ENCODE peak calls at places on chromosomes 4 and X, in six cellular contexts. One of them, this sample, is unnamed.

GRCh38 chrX:11137543-11138139 is 26.5 kb downstream of the HCCS start:
- DNase-seq in WERI-Rb-1: no peak
- DNase-seq in GM23338: peak; percentile 25
- DNase-seq in omental fat pad: no peak
- DNase-seq in fibroblast of pulmonary artery: peak; percentile 75
- DNase-seq in HepG2: peak; percentile 1
- DNase-seq in this sample: peak; percentile 30

GRCh38 chr4:132683957-132684356 is 465.1 kb upstream of the PCDH10 start:
- DNase-seq in fibroblast of pulmonary artery: no peak
- DNase-seq in WERI-Rb-1: no peak
- DNase-seq in HepG2: no peak
- DNase-seq in GM23338: peak; percentile 42
- DNase-seq in omental fat pad: no peak
- DNase-seq in this sample: no peak

GRCh38 chrX:155086202-155086840 is 15.0 kb downstream of the BRCC3 start:
- DNase-seq in WERI-Rb-1: peak; percentile 67
- DNase-seq in omental fat pad: no peak
- DNase-seq in GM23338: peak; percentile 72
- DNase-seq in fibroblast of pulmonary artery: peak; percentile 53
- DNase-seq in HepG2: peak; percentile 21
- DNase-seq in this sample: no peak

GRCh38 chr4:163591614-163592020 is 97.1 kb downstream of the TMA16 start:
- DNase-seq in fibroblast of pulmonary artery: no peak
- DNase-seq in omental fat pad: no peak
- DNase-seq in WERI-Rb-1: no peak
- DNase-seq in HepG2: no peak
- DNase-seq in GM23338: no peak
- DNase-seq in this sample: peak; percentile 32

GRCh38 chr4:26368685-26369084 is 47.9 kb downstream of the RBPJ start:
- DNase-seq in fibroblast of pulmonary artery: no peak
- DNase-seq in WERI-Rb-1: no peak
- DNase-seq in GM23338: no peak
- DNase-seq in omental fat pad: no peak
- DNase-seq in HepG2: no peak
- DNase-seq in this sample: no peak

GRCh38 chr4:117093581-117093980 is 8.2 kb upstream of the TRAM1L1 start:
- DNase-seq in omental fat pad: no peak
- DNase-seq in fibroblast of pulmonary artery: peak; percentile 11
- DNase-seq in GM23338: no peak
- DNase-seq in WERI-Rb-1: no peak
- DNase-seq in HepG2: no peak
- DNase-seq in this sample: no peak

GRCh38 chr4:155809835-155810234 is 51.0 kb downstream of the GUCY1B1 start:
- DNase-seq in omental fat pad: no peak
- DNase-seq in fibroblast of pulmonary artery: peak; percentile 94
- DNase-seq in HepG2: peak; percentile 64
- DNase-seq in GM23338: peak; percentile 91
- DNase-seq in WERI-Rb-1: no peak
- DNase-seq in this sample: peak; percentile 58

GRCh38 chrX:111352424-111352823 is 59.6 kb downstream of the DCX start:
- DNase-seq in omental fat pad: no peak
- DNase-seq in GM23338: no peak
- DNase-seq in HepG2: peak; percentile 0
- DNase-seq in fibroblast of pulmonary artery: peak; percentile 1
- DNase-seq in WERI-Rb-1: no peak
- DNase-seq in this sample: no peak

GRCh38 chr4:22129454-22130075 is 181.0 kb upstream of the KCNIP4 start:
- DNase-seq in WERI-Rb-1: peak; percentile 61
- DNase-seq in HepG2: peak; percentile 5
- DNase-seq in fibroblast of pulmonary artery: peak; percentile 70
- DNase-seq in omental fat pad: no peak
- DNase-seq in GM23338: peak; percentile 84
- DNase-seq in this sample: peak; percentile 5

GRCh38 chr4:2482693-2483092 is 13.8 kb downstream of the RNF4 start:
- DNase-seq in omental fat pad: no peak
- DNase-seq in WERI-Rb-1: peak; percentile 40
- DNase-seq in fibroblast of pulmonary artery: peak; percentile 69
- DNase-seq in HepG2: peak; percentile 26
- DNase-seq in GM23338: no peak
- DNase-seq in this sample: peak; percentile 62

GRCh38 chr4:1842993-1843448 is 12.9 kb downstream of the LETM1 start:
- DNase-seq in HepG2: no peak
- DNase-seq in fibroblast of pulmonary artery: peak; percentile 87
- DNase-seq in GM23338: no peak
- DNase-seq in WERI-Rb-1: no peak
- DNase-seq in omental fat pad: no peak
- DNase-seq in this sample: no peak

GRCh38 chr4:99234331-99235010 is 15.4 kb upstream of the ADH6 start:
- DNase-seq in HepG2: no peak
- DNase-seq in fibroblast of pulmonary artery: no peak
- DNase-seq in WERI-Rb-1: no peak
- DNase-seq in omental fat pad: no peak
- DNase-seq in GM23338: no peak
- DNase-seq in this sample: no peak

GRCh38 chrX:11386001-11386523 is 92.8 kb downstream of the AMELX start:
- DNase-seq in GM23338: no peak
- DNase-seq in WERI-Rb-1: no peak
- DNase-seq in omental fat pad: no peak
- DNase-seq in HepG2: no peak
- DNase-seq in fibroblast of pulmonary artery: peak; percentile 77
- DNase-seq in this sample: no peak

GRCh38 chr4:88012652-88013051 is 5.2 kb downstream of the PKD2 start:
- DNase-seq in HepG2: no peak
- DNase-seq in GM23338: no peak
- DNase-seq in fibroblast of pulmonary artery: no peak
- DNase-seq in WERI-Rb-1: no peak
- DNase-seq in omental fat pad: no peak
- DNase-seq in this sample: peak; percentile 52

GRCh38 chr4:89838005-89838404 is 1.0 kb upstream of the SNCA start:
- DNase-seq in GM23338: peak; percentile 47
- DNase-seq in fibroblast of pulmonary artery: peak; percentile 29
- DNase-seq in HepG2: no peak
- DNase-seq in WERI-Rb-1: peak; percentile 36
- DNase-seq in omental fat pad: no peak
- DNase-seq in this sample: no peak

GRCh38 chr4:4677825-4678522 is 136.1 kb upstream of the STX18 start:
- DNase-seq in omental fat pad: no peak
- DNase-seq in HepG2: no peak
- DNase-seq in WERI-Rb-1: peak; percentile 52
- DNase-seq in fibroblast of pulmonary artery: peak; percentile 72
- DNase-seq in GM23338: peak; percentile 72
- DNase-seq in this sample: no peak

GRCh38 chr4:139319571-139319970 is 17.3 kb upstream of the NDUFC1 start:
- DNase-seq in HepG2: no peak
- DNase-seq in GM23338: no peak
- DNase-seq in WERI-Rb-1: no peak
- DNase-seq in omental fat pad: no peak
- DNase-seq in fibroblast of pulmonary artery: no peak
- DNase-seq in this sample: no peak

GRCh38 chr4:7134737-7135388 is 57.5 kb upstream of the SORCS2 start:
- DNase-seq in HepG2: no peak
- DNase-seq in fibroblast of pulmonary artery: peak; percentile 79
- DNase-seq in omental fat pad: no peak
- DNase-seq in GM23338: no peak
- DNase-seq in WERI-Rb-1: no peak
- DNase-seq in this sample: no peak

GRCh38 chr4:2931765-2932560 is 31.2 kb downstream of the NOP14 start:
- DNase-seq in WERI-Rb-1: no peak
- DNase-seq in GM23338: peak; percentile 63
- DNase-seq in fibroblast of pulmonary artery: no peak
- DNase-seq in HepG2: no peak
- DNase-seq in omental fat pad: no peak
- DNase-seq in this sample: peak; percentile 83

GRCh38 chrX:46577116-46578005 is 3.8 kb downstream of the CHST7 start:
- DNase-seq in fibroblast of pulmonary artery: peak; percentile 47
- DNase-seq in WERI-Rb-1: no peak
- DNase-seq in omental fat pad: no peak
- DNase-seq in GM23338: no peak
- DNase-seq in HepG2: no peak
- DNase-seq in this sample: no peak

GRCh38 chr4:56691425-56691824 is 10.3 kb upstream of the HOPX start:
- DNase-seq in fibroblast of pulmonary artery: no peak
- DNase-seq in GM23338: no peak
- DNase-seq in WERI-Rb-1: no peak
- DNase-seq in omental fat pad: no peak
- DNase-seq in HepG2: no peak
- DNase-seq in this sample: no peak

GRCh38 chr4:1192493-1193205 is 20.3 kb upstream of the SPON2 start:
- DNase-seq in HepG2: no peak
- DNase-seq in WERI-Rb-1: peak; percentile 70
- DNase-seq in omental fat pad: peak; percentile 22
- DNase-seq in fibroblast of pulmonary artery: no peak
- DNase-seq in GM23338: no peak
- DNase-seq in this sample: no peak

GRCh38 chr4:182354867-182355266 is 111.7 kb downstream of the TENM3 start:
- DNase-seq in HepG2: no peak
- DNase-seq in GM23338: no peak
- DNase-seq in WERI-Rb-1: no peak
- DNase-seq in fibroblast of pulmonary artery: no peak
- DNase-seq in omental fat pad: no peak
- DNase-seq in this sample: no peak

GRCh38 chrX:132209527-132209926 is 9.7 kb downstream of the RAP2C start:
- DNase-seq in fibroblast of pulmonary artery: peak; percentile 73
- DNase-seq in GM23338: no peak
- DNase-seq in WERI-Rb-1: no peak
- DNase-seq in omental fat pad: no peak
- DNase-seq in HepG2: no peak
- DNase-seq in this sample: no peak

GRCh38 chr4:123830920-123831319 is 434.3 kb downstream of the SPRY1 start:
- DNase-seq in fibroblast of pulmonary artery: no peak
- DNase-seq in WERI-Rb-1: no peak
- DNase-seq in GM23338: no peak
- DNase-seq in HepG2: no peak
- DNase-seq in omental fat pad: no peak
- DNase-seq in this sample: no peak

GRCh38 chr4:115126487-115126886 is 13.1 kb upstream of the NDST4 start:
- DNase-seq in omental fat pad: no peak
- DNase-seq in WERI-Rb-1: no peak
- DNase-seq in fibroblast of pulmonary artery: no peak
- DNase-seq in HepG2: no peak
- DNase-seq in GM23338: no peak
- DNase-seq in this sample: no peak

DNA sequence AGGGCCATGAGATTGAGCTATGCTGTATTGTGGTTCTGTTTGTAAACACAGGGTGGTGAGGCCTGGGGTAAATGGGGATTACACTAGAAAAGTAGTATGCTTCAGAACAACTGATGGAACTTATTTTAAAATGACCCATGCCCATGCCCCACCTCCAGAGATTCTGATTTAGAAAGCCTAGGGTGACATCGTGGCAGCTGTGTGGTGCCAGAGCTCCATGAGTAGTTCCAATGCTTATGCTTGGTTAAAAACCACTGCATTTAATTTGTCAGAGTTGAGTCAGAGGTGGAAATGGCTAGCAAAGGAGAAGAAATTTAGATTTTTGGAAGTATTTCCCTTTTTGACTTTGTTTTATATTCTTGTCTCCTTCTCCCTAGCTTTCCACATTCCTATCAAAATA is 63.4 kb upstream of the PDE5A start:
- DNase-seq in HepG2: no peak
- DNase-seq in WERI-Rb-1: no peak
- DNase-seq in omental fat pad: no peak
- DNase-seq in GM23338: no peak
- DNase-seq in fibroblast of pulmonary artery: no peak
- DNase-seq in this sample: no peak
- TF ChIP-seq CTCF in HepG2: no peak
- TF ChIP-seq CTCF in WERI-Rb-1: no peak
- TF ChIP-seq CTCF in omental fat pad: no peak
- TF ChIP-seq CTCF in GM23338: no peak
- TF ChIP-seq CTCF in fibroblast of pulmonary artery: no peak
- TF ChIP-seq CTCF in this sample: no peak

DNA sequence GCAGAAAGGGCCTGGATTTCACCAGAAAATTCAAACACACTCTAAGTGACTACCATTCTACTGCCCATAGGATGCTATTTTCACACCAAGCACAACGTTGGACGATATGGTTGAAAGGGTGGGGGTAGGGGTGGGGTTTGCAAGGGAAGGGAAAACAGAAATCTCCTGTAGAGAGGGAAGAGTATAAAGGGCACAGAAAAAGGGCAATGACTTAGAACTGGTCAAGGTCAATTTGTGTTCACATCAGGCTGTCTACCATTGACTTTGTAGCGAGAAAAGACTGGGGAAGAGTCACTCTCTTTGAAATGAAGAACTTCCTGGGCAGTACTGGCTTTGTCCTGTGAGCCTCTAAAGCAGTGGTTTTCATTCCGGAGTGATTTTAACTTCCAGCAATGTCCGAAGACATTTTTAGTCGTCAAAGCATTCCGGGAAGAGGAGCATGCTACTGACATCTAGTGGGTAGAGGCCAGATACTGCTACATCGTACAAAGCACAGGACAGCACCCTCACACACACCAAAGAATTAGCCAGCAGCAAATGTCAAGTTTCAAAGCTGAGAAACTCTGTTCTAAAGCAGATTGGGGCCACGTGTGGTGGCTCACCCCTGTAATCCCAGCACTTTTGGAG is 48.4 kb upstream of the SLC7A3 start:
- DNase-seq in omental fat pad: no peak
- DNase-seq in WERI-Rb-1: no peak
- DNase-seq in HepG2: peak; percentile 27
- DNase-seq in GM23338: peak; percentile 74
- DNase-seq in fibroblast of pulmonary artery: peak; percentile 60
- DNase-seq in this sample: no peak
- TF ChIP-seq CTCF in omental fat pad: no peak
- TF ChIP-seq CTCF in WERI-Rb-1: peak; percentile 53
- TF ChIP-seq CTCF in HepG2: peak; percentile 66
- TF ChIP-seq CTCF in GM23338: peak; percentile 70
- TF ChIP-seq CTCF in fibroblast of pulmonary artery: peak; percentile 55
- TF ChIP-seq CTCF in this sample: no peak

GRCh38 chr4:112633477-112634235 is 3.1 kb downstream of the ZGRF1 start:
- DNase-seq in GM23338: peak; percentile 67
- DNase-seq in WERI-Rb-1: no peak
- DNase-seq in fibroblast of pulmonary artery: peak; percentile 71
- DNase-seq in omental fat pad: no peak
- DNase-seq in HepG2: peak; percentile 18
- DNase-seq in this sample: peak; percentile 17

GRCh38 chr4:112636688-112637551 is at the start of the genes LARP7 and ZGRF1:
- DNase-seq in fibroblast of pulmonary artery: peak; percentile 100
- DNase-seq in HepG2: peak; percentile 97
- DNase-seq in GM23338: peak; percentile 100
- DNase-seq in WERI-Rb-1: peak; percentile 100
- DNase-seq in omental fat pad: peak; percentile 93
- DNase-seq in this sample: peak; percentile 86

DNA sequence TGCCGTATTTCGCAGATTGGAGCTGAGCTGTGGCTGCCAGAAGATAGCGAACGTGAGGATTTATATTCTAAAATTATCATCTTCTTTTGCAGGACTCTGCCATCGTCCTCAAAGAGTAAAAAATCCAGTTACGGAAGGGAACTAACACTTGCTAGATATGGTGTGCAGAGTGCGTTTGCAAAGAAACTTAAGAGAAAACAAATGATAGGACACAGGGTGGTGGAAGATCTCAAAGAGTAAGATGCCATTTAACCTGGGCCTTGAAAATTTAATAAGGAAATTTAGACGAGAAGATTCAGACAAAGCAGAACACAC is 566 bp downstream of the LARP7 start:
- DNase-seq in fibroblast of pulmonary artery: no peak
- DNase-seq in HepG2: no peak
- DNase-seq in WERI-Rb-1: no peak
- DNase-seq in GM23338: no peak
- DNase-seq in omental fat pad: no peak
- DNase-seq in this sample: no peak
- TF ChIP-seq CTCF in fibroblast of pulmonary artery: no peak
- TF ChIP-seq CTCF in HepG2: no peak
- TF ChIP-seq CTCF in WERI-Rb-1: no peak
- TF ChIP-seq CTCF in GM23338: no peak
- TF ChIP-seq CTCF in omental fat pad: no peak
- TF ChIP-seq CTCF in this sample: no peak

GRCh38 chr4:67198757-67199156 is 346.5 kb downstream of the CENPC start:
- DNase-seq in HepG2: no peak
- DNase-seq in WERI-Rb-1: peak; percentile 30
- DNase-seq in GM23338: peak; percentile 63
- DNase-seq in omental fat pad: no peak
- DNase-seq in fibroblast of pulmonary artery: peak; percentile 77
- DNase-seq in this sample: no peak
- TF ChIP-seq CTCF in HepG2: peak; percentile 41
- TF ChIP-seq CTCF in WERI-Rb-1: peak; percentile 49
- TF ChIP-seq CTCF in GM23338: peak; percentile 74
- TF ChIP-seq CTCF in omental fat pad: no peak
- TF ChIP-seq CTCF in fibroblast of pulmonary artery: peak; percentile 57
- TF ChIP-seq CTCF in this sample: peak; percentile 11

This sample was measured in GM20000.